ENCODE peak calls at places on chromosomes 16 and 17, in four cellular contexts. One of them, this sample, is unnamed.

GRCh38 chr17:45813051-45813731 is 29.1 kb downstream of the CRHR1 start:
- DNase-seq in GM10248: no peak
- DNase-seq in cardiac muscle cell: peak
- DNase-seq in C1 segment of cervical spinal cord: peak
- DNase-seq in this sample: peak

GRCh38 chr17:50560931-50561750 is 626 bp downstream of the CACNA1G start:
- DNase-seq in GM10248: peak
- DNase-seq in cardiac muscle cell: no peak
- DNase-seq in C1 segment of cervical spinal cord: no peak
- DNase-seq in this sample: peak

GRCh38 chr17:28745777-28746473 is 2.1 kb downstream of the TRAF4 start:
- DNase-seq in GM10248: no peak
- DNase-seq in cardiac muscle cell: no peak
- DNase-seq in C1 segment of cervical spinal cord: no peak
- DNase-seq in this sample: no peak

GRCh38 chr16:78005881-78006280 is 16.5 kb upstream of the CLEC3A start:
- DNase-seq in GM10248: peak
- DNase-seq in cardiac muscle cell: no peak
- DNase-seq in C1 segment of cervical spinal cord: no peak
- DNase-seq in this sample: peak

GRCh38 chr16:333406-334094 is 19.0 kb downstream of the AXIN1 start:
- DNase-seq in GM10248: no peak
- DNase-seq in cardiac muscle cell: peak
- DNase-seq in C1 segment of cervical spinal cord: no peak
- DNase-seq in this sample: no peak

GRCh38 chr17:1047177-1047885 is 50.4 kb downstream of the TIMM22 start:
- DNase-seq in GM10248: no peak
- DNase-seq in cardiac muscle cell: peak
- DNase-seq in C1 segment of cervical spinal cord: no peak
- DNase-seq in this sample: no peak

GRCh38 chr17:82830249-82830661 is 9.6 kb downstream of the ZNF750 start:
- DNase-seq in GM10248: no peak
- DNase-seq in cardiac muscle cell: peak
- DNase-seq in C1 segment of cervical spinal cord: no peak
- DNase-seq in this sample: no peak

GRCh38 chr16:87970206-87970605 is 19.0 kb downstream of the BANP start:
- DNase-seq in GM10248: no peak
- DNase-seq in cardiac muscle cell: peak
- DNase-seq in C1 segment of cervical spinal cord: no peak
- DNase-seq in this sample: no peak

GRCh38 chr16:86380045-86380444 is 130.3 kb upstream of the FOXF1 start:
- DNase-seq in GM10248: no peak
- DNase-seq in cardiac muscle cell: no peak
- DNase-seq in C1 segment of cervical spinal cord: no peak
- DNase-seq in this sample: no peak

GRCh38 chr17:66837883-66838665 is 3.2 kb downstream of the CACNG5 start:
- DNase-seq in GM10248: no peak
- DNase-seq in cardiac muscle cell: no peak
- DNase-seq in C1 segment of cervical spinal cord: no peak
- DNase-seq in this sample: no peak

GRCh38 chr16:49811630-49812334 is 44.1 kb downstream of the ZNF423 start:
- DNase-seq in GM10248: no peak
- DNase-seq in cardiac muscle cell: peak
- DNase-seq in C1 segment of cervical spinal cord: no peak
- DNase-seq in this sample: peak

GRCh38 chr16:84673561-84673960 is 25.2 kb downstream of the KLHL36 start:
- DNase-seq in GM10248: no peak
- DNase-seq in cardiac muscle cell: no peak
- DNase-seq in C1 segment of cervical spinal cord: no peak
- DNase-seq in this sample: no peak

GRCh38 chr16:28504707-28505404 is 1.8 kb downstream of the IL27 start:
- DNase-seq in GM10248: no peak
- DNase-seq in cardiac muscle cell: no peak
- DNase-seq in C1 segment of cervical spinal cord: no peak
- DNase-seq in this sample: no peak

GRCh38 chr16:1291576-1291974 is 17.9 kb upstream of the UBE2I start:
- DNase-seq in GM10248: no peak
- DNase-seq in cardiac muscle cell: no peak
- DNase-seq in C1 segment of cervical spinal cord: no peak
- DNase-seq in this sample: no peak

GRCh38 chr16:82699711-82700495 is 73.1 kb downstream of the CDH13 start:
- DNase-seq in GM10248: no peak
- DNase-seq in cardiac muscle cell: peak
- DNase-seq in C1 segment of cervical spinal cord: peak
- DNase-seq in this sample: no peak

GRCh38 chr16:27859020-27859419 is 204.5 kb downstream of the GSG1L start:
- DNase-seq in GM10248: no peak
- DNase-seq in cardiac muscle cell: no peak
- DNase-seq in C1 segment of cervical spinal cord: no peak
- DNase-seq in this sample: peak

GRCh38 chr16:66308096-66308495 is 58.4 kb upstream of the CDH5 start:
- DNase-seq in GM10248: no peak
- DNase-seq in cardiac muscle cell: no peak
- DNase-seq in C1 segment of cervical spinal cord: no peak
- DNase-seq in this sample: no peak

GRCh38 chr17:66420961-66421371 is 118.6 kb downstream of the PRKCA start:
- DNase-seq in GM10248: peak
- DNase-seq in cardiac muscle cell: peak
- DNase-seq in C1 segment of cervical spinal cord: no peak
- DNase-seq in this sample: no peak

GRCh38 chr17:75067856-75068255 is 19.9 kb upstream of the SLC16A5 start:
- DNase-seq in GM10248: no peak
- DNase-seq in cardiac muscle cell: no peak
- DNase-seq in C1 segment of cervical spinal cord: no peak
- DNase-seq in this sample: no peak

GRCh38 chr17:12996941-12997340 is 20.9 kb downstream of the ELAC2 start:
- DNase-seq in GM10248: no peak
- DNase-seq in cardiac muscle cell: no peak
- DNase-seq in C1 segment of cervical spinal cord: no peak
- DNase-seq in this sample: no peak

GRCh38 chr17:50176559-50177471 is 11.0 kb downstream of the SGCA start:
- DNase-seq in GM10248: no peak
- DNase-seq in cardiac muscle cell: no peak
- DNase-seq in C1 segment of cervical spinal cord: no peak
- DNase-seq in this sample: no peak

GRCh38 chr16:80125677-80126076 is 415.1 kb upstream of the DYNLRB2 start:
- DNase-seq in GM10248: no peak
- DNase-seq in cardiac muscle cell: no peak
- DNase-seq in C1 segment of cervical spinal cord: no peak
- DNase-seq in this sample: no peak

GRCh38 chr16:83951544-83951943 is 1.5 kb upstream of the OSGIN1 start:
- DNase-seq in GM10248: no peak
- DNase-seq in cardiac muscle cell: no peak
- DNase-seq in C1 segment of cervical spinal cord: no peak
- DNase-seq in this sample: no peak

This sample was measured in neural progenitor cell.